ENCODE peak calls at places on chromosomes 1 and 21, in six cellular contexts. I, Y, F, S, Z and D are unnamed samples. For H3K27me3, the result is how much of the 10 kb centered on the place peaks cover.

GRCh38 chr1:229092377-229093257 is 178.3 kb upstream of the RAB4A start:
- DNase-seq in I (no peak), Y (no peak), F (no peak), S (no peak), Z (no peak), D (no peak)

GRCh38 chr1:38020361-38020760 is 7.8 kb downstream of the UTP11 start:
- DNase-seq in I (no peak), Y (no peak), F (no peak), S (no peak), Z (no peak), D (no peak)

GRCh38 chr1:159946242-159947187 is 1.1 kb upstream of the IGSF9 start:
- DNase-seq in I (no peak), Y (no peak), F (no peak), S (no peak), Z (no peak), D (no peak)

GRCh38 chr1:103457856-103458255 is 67.6 kb upstream of the RNPC3 start:
- DNase-seq in I (peak), Y (no peak), F (no peak), S (no peak), Z (no peak), D (no peak)

GRCh38 chr1:103333141-103333540 is 192.4 kb upstream of the RNPC3 start:
- DNase-seq in I (no peak), Y (no peak), F (no peak), S (no peak), Z (no peak), D (no peak)

GRCh38 chr1:60998786-60999185 is 83.6 kb upstream of the NFIA start:
- DNase-seq in I (no peak), Y (no peak), F (no peak), S (no peak), Z (no peak), D (no peak)

GRCh38 chr1:85894651-85895050 is 186.4 kb upstream of the ZNHIT6 start:
- DNase-seq in I (peak), Y (no peak), F (no peak), S (peak), Z (peak), D (no peak)

GRCh38 chr1:245111073-245111472 is 43.7 kb upstream of the KIF26B start:
- DNase-seq in I (no peak), Y (no peak), F (no peak), S (no peak), Z (no peak), D (no peak)

GRCh38 chr1:19405761-19406481 is 79.4 kb downstream of the CAPZB start:
- DNase-seq in I (peak), Y (no peak), F (no peak), S (no peak), Z (no peak), D (no peak)

GRCh38 chr1:226532553-226532952 is 16.0 kb upstream of the STUM start:
- DNase-seq in I (peak), Y (no peak), F (no peak), S (no peak), Z (no peak), D (no peak)

GRCh38 chr1:38662141-38662540 is 197.4 kb downstream of the RRAGC start:
- DNase-seq in I (no peak), Y (no peak), F (no peak), S (no peak), Z (no peak), D (no peak)

GRCh38 chr1:201463071-201463552 is 5.9 kb downstream of the PHLDA3 start:
- DNase-seq in I (peak), Y (no peak), F (no peak), S (no peak), Z (no peak), D (peak)

GRCh38 chr1:53771648-53772047 is 32.7 kb upstream of the GLIS1 start:
- DNase-seq in I (no peak), Y (no peak), F (no peak), S (no peak), Z (no peak), D (no peak)

GRCh38 chr1:169163059-169163458 is 56.6 kb downstream of the ATP1B1 start:
- DNase-seq in I (no peak), Y (no peak), F (no peak), S (no peak), Z (no peak), D (no peak)

GRCh38 chr1:117150316-117150715 is 28.8 kb upstream of the TRIM45 start:
- DNase-seq in I (no peak), Y (no peak), F (no peak), S (no peak), Z (no peak), D (no peak)

GRCh38 chr1:26161408-26162219 is 2.7 kb downstream of the FAM110D start:
- DNase-seq in I (peak), Y (peak), F (no peak), S (no peak), Z (peak), D (peak)

GRCh38 chr1:94237291-94238226 is at the start of gene ARHGAP29:
- DNase-seq in I (peak), Y (no peak), F (peak), S (no peak), Z (peak), D (peak)

GRCh38 chr1:25431495-25432363 is 1.0 kb downstream of the MACO1 start:
- DNase-seq in I (peak), Y (no peak), F (no peak), S (no peak), Z (peak), D (peak)

GRCh38 chr1:214740471-214740870 is 137.5 kb downstream of the CENPF start:
- DNase-seq in I (no peak), Y (no peak), F (no peak), S (no peak), Z (no peak), D (no peak)

GRCh38 chr1:159849972-159850371 is 12.5 kb downstream of the VSIG8 start:
- DNase-seq in I (no peak), Y (no peak), F (no peak), S (no peak), Z (no peak), D (no peak)

GRCh38 chr1:40059292-40059959 is 18.9 kb downstream of the CAP1 start:
- DNase-seq in I (no peak), Y (no peak), F (no peak), S (no peak), Z (no peak), D (no peak)

GRCh38 chr1:41799723-41800122 is 119.0 kb downstream of the HIVEP3 start:
- DNase-seq in I (no peak), Y (no peak), F (no peak), S (peak), Z (no peak), D (no peak)

GRCh38 chr1:242243472-242243871 is 244.6 kb upstream of the MAP1LC3C start:
- DNase-seq in I (no peak), Y (no peak), F (no peak), S (no peak), Z (no peak), D (no peak)

GRCh38 chr1:240804475-240804874 is 192.5 kb upstream of the GREM2 start:
- DNase-seq in I (no peak), Y (no peak), F (no peak), S (no peak), Z (no peak), D (no peak)

GRCh38 chr1:227546598-227547313 is 16.6 kb upstream of the ZNF678 start:
- DNase-seq in I (no peak), Y (no peak), F (no peak), S (no peak), Z (no peak), D (no peak)

GRCh38 chr1:198845851-198846250 is 207.0 kb downstream of the PTPRC start:
- DNase-seq in I (no peak), Y (no peak), F (no peak), S (no peak), Z (no peak), D (no peak)

GRCh38 chr1:240091614-240092300 is at the start of gene FMN2:
- DNase-seq in I (peak), Y (no peak), F (peak), S (no peak), Z (no peak), D (no peak)

GRCh38 chr1:239084459-239085080 is 301.8 kb upstream of the CHRM3 start:
- DNase-seq in I (no peak), Y (no peak), F (no peak), S (no peak), Z (no peak), D (no peak)

GRCh38 chr1:10687142-10687715 is 109.2 kb downstream of the CASZ1 start:
- DNase-seq in I (no peak), Y (no peak), F (no peak), S (no peak), Z (no peak), D (no peak)

GRCh38 chr1:172874950-172875349 is 175.8 kb downstream of the TNFSF18 start:
- DNase-seq in I (no peak), Y (no peak), F (no peak), S (no peak), Z (no peak), D (no peak)

GRCh38 chr1:175679931-175680652 is 63.3 kb downstream of the TNR start:
- DNase-seq in I (no peak), Y (no peak), F (no peak), S (no peak), Z (no peak), D (no peak)

GRCh38 chr1:31760901-31761470 is 3.2 kb downstream of the ADGRB2 start:
- DNase-seq in I (peak), Y (peak), F (no peak), S (no peak), Z (peak), D (peak)

GRCh38 chr1:95640746-95641145 is 406.7 kb downstream of the RWDD3 start:
- DNase-seq in I (no peak), Y (no peak), F (no peak), S (no peak), Z (peak), D (no peak)

GRCh38 chr1:113415256-113416189 is 25.2 kb downstream of the MAGI3 start:
- DNase-seq in I (no peak), Y (no peak), F (no peak), S (no peak), Z (no peak), D (no peak)

GRCh38 chr1:210143465-210144062 is 89.0 kb upstream of the SERTAD4 start:
- DNase-seq in I (peak), Y (no peak), F (no peak), S (no peak), Z (peak), D (peak)

GRCh38 chr1:19612516-19612915 is 31.6 kb upstream of the NBL1 start:
- DNase-seq in I (no peak), Y (no peak), F (no peak), S (no peak), Z (no peak), D (no peak)

GRCh38 chr1:27395441-27396195 is 3.2 kb downstream of the GPR3 start:
- DNase-seq in I (peak), Y (peak), F (no peak), S (no peak), Z (peak), D (peak)

GRCh38 chr1:58883037-58883887 is 99.4 kb upstream of the JUN start:
- DNase-seq in I (no peak), Y (no peak), F (peak), S (no peak), Z (peak), D (peak)

GRCh38 chr1:229430761-229431269 is 3.1 kb downstream of the ACTA1 start:
- DNase-seq in I (peak), Y (no peak), F (no peak), S (no peak), Z (peak), D (peak)

GRCh38 chr1:109913360-109913879 is 2.8 kb downstream of the CSF1 start:
- DNase-seq in I (no peak), Y (no peak), F (no peak), S (no peak), Z (no peak), D (no peak)

GRCh38 chr1:109910123-109910962 is at the start of gene CSF1:
- DNase-seq in I (peak), Y (peak), F (peak), S (peak), Z (peak), D (peak)

GRCh38 chr1:109912873-109913272 is 2.2 kb downstream of the CSF1 start:
- DNase-seq in I (no peak), Y (no peak), F (no peak), S (no peak), Z (no peak), D (no peak)

GRCh38 chr1:109910963-109911798 is 532 bp downstream of the CSF1 start:
- DNase-seq in I (peak), Y (peak), F (peak), S (no peak), Z (no peak), D (no peak)

DNA sequence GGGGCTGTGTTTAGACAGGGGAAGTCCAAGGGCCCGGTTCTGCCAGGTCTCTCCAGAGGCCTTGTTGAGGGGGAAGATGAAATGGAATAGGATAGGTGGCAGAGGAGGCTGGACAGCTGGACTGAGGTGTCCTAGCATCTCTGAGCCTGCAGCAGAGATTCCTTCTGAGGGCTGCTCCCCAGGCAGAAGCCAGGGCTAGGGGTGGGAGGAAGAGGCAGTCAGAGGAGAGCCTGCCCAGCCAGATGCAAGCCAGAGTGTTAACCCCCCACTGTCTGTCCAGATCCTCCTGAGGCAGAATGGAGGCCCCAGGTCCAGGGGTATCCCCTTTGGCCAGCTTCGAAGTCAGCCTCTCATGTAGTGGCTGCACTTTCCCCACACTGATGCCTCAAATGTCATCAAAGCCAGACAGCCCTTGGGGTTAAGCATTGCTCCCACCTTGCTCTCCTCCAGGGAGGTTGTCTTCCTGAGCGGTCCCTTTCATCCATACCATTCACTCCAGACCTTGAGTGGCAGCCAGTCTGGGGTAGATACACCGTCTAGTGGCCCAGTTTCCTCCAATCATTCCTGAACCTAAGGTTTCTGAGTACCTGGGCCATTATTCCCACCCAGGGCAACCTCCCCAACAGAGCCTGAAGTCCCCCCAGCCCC is 1.7 kb downstream of the CSF1 start:
- DNase-seq in I (no peak), Y (no peak), F (no peak), S (no peak), Z (no peak), D (no peak)
- H3K27me3 ChIP-seq in I (half or more), Y (under half), F (under half), S (under half), Z (under half), D (under half)

GRCh38 chr1:143661418-143662120 is 310.2 kb downstream of the FAM72C start:
- DNase-seq in I (no peak), Y (no peak), F (no peak), S (no peak), Z (no peak), D (no peak)

GRCh38 chr1:143665606-143666005 is 306.2 kb downstream of the FAM72C start:
- DNase-seq in I (no peak), Y (no peak), F (no peak), S (no peak), Z (no peak), D (no peak)

GRCh38 chr1:143660354-143660941 is 311.3 kb downstream of the FAM72C start:
- DNase-seq in I (no peak), Y (no peak), F (no peak), S (no peak), Z (no peak), D (no peak)
- H3K27me3 ChIP-seq in I (under half), Y (under half), F (half or more), S (under half), Z (half or more), D (under half)

DNA sequence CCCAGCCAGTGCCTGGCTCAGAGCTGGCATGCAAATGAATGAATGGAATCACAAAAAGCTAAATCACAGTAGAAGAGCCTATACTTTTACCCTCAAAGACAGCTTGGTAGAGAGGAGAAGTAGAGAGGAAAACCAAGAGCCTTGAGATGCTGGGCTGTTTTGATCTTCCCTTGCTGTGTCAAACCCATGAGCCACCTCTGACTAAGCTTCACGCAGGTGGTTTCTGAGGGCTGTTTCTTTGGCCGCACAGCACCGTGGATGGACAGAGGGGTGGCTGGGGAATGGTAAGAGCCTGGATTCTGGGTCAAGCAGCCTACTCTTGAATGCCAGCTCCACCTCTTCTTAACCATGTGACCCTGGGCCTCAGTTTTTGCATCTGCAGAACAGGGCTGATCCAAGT is 18.6 kb downstream of the ABCG1 start:
- DNase-seq in I (no peak), Y (peak), F (no peak), S (no peak), Z (no peak), D (peak)
- H3K27me3 ChIP-seq in I (under half), Y (under half), F (under half), S (under half), Z (under half), D (under half)

GRCh38 chr1:76074321-76075187 is at the start of gene ST6GALNAC3:
- DNase-seq in I (peak), Y (peak), F (peak), S (no peak), Z (peak), D (peak)
- H3K27me3 ChIP-seq in I (under half), Y (under half), F (under half), S (under half), Z (under half), D (under half)

GRCh38 chr1:232111616-232112015 is 485.0 kb downstream of the DISC1 start:
- DNase-seq in I (no peak), Y (no peak), F (no peak), S (no peak), Z (no peak), D (no peak)

GRCh38 chr1:232114985-232115384 is 488.4 kb downstream of the DISC1 start:
- DNase-seq in I (no peak), Y (no peak), F (no peak), S (no peak), Z (no peak), D (no peak)

GRCh38 chr1:232108598-232108997 is 482.0 kb downstream of the DISC1 start:
- DNase-seq in I (no peak), Y (no peak), F (no peak), S (no peak), Z (no peak), D (no peak)

GRCh38 chr1:232110281-232111090 is 483.9 kb downstream of the DISC1 start:
- DNase-seq in I (peak), Y (no peak), F (no peak), S (no peak), Z (no peak), D (no peak)
- H3K27me3 ChIP-seq in I (under half), Y (under half), F (under half), S (under half), Z (under half), D (under half)

GRCh38 chr1:921011-921837 is 2.5 kb upstream of the SAMD11 start:
- DNase-seq in I (peak), Y (no peak), F (no peak), S (no peak), Z (peak), D (peak)
- H3K27me3 ChIP-seq in I (half or more), Y (under half), F (half or more), S (under half), Z (half or more), D (under half)